ENCODE peak calls at places on chromosomes 13 and 19, in ten cellular contexts. X is AG08396; F is stimulated activated CD4-positive, alpha-beta T cell treated with anti-CD3 and anti-CD28 coated beads, Interleukin-4, amount 100 ng/mL, for 4 hours; I is immature natural killer cell; H is NCI-H2029; K is caudate nucleus; E is HTR-8/SVneo; A is neuronal stem cell; Y is vagina; T is WTC11. D is an unnamed sample.
A peak's percentile ranks its signal among the peaks of the same experiment; 100 is the strongest.

GRCh38 chr19:57103573-57104277 is 16.1 kb upstream of the USP29 start:
- DNase-seq in X (peak; percentile 84), F (peak; percentile 46), I (peak; percentile 58), H (peak; percentile 4), K (peak; percentile 27), E (peak; percentile 65), A (peak; percentile 52), Y (no peak), T (peak; percentile 63), D (peak; percentile 64)

GRCh38 chr19:812049-812816 is 9.5 kb downstream of the PLPPR3 start:
- DNase-seq in X (peak; percentile 27), F (no peak), I (no peak), H (no peak), K (no peak), E (no peak), A (no peak), Y (no peak), T (no peak), D (no peak)

GRCh38 chr19:1449467-1450442 is at the start of gene APC2:
- DNase-seq in X (peak; percentile 95), F (no peak), I (no peak), H (no peak), K (peak; percentile 77), E (no peak), A (peak; percentile 82), Y (no peak), T (peak; percentile 86), D (peak; percentile 38)

GRCh38 chr19:46714523-46715106 is 2.3 kb downstream of the PRKD2 start:
- DNase-seq in X (no peak), F (peak; percentile 71), I (peak; percentile 63), H (peak; percentile 82), K (no peak), E (no peak), A (no peak), Y (no peak), T (no peak), D (no peak)

GRCh38 chr13:110186221-110186838 is 120.6 kb downstream of the COL4A1 start:
- DNase-seq in X (no peak), F (no peak), I (no peak), H (no peak), K (no peak), E (no peak), A (no peak), Y (no peak), T (no peak), D (no peak)

GRCh38 chr13:50414640-50415039 is 399.4 kb downstream of the KCNRG start:
- DNase-seq in X (no peak), F (no peak), I (no peak), H (no peak), K (no peak), E (no peak), A (no peak), Y (no peak), T (no peak), D (no peak)

GRCh38 chr13:45185286-45185685 is 15.6 kb downstream of the KCTD4 start:
- DNase-seq in X (no peak), F (no peak), I (no peak), H (no peak), K (no peak), E (no peak), A (no peak), Y (no peak), T (no peak), D (no peak)

GRCh38 chr13:73983109-73983508 is 151.1 kb downstream of the KLF12 start:
- DNase-seq in X (no peak), F (no peak), I (no peak), H (no peak), K (no peak), E (no peak), A (no peak), Y (no peak), T (no peak), D (no peak)

GRCh38 chr13:33483471-33483870 is 197.9 kb upstream of the STARD13 start:
- DNase-seq in X (no peak), F (no peak), I (no peak), H (no peak), K (no peak), E (peak; percentile 24), A (no peak), Y (no peak), T (no peak), D (no peak)

GRCh38 chr13:93547886-93548285 is 321.3 kb downstream of the GPC6 start:
- DNase-seq in X (no peak), F (no peak), I (no peak), H (no peak), K (no peak), E (no peak), A (no peak), Y (no peak), T (no peak), D (no peak)

GRCh38 chr19:7926021-7926726 is at the start of gene CTXN1:
- DNase-seq in X (peak; percentile 90), F (peak; percentile 72), I (peak; percentile 71), H (peak; percentile 31), K (peak; percentile 16), E (no peak), A (peak; percentile 72), Y (no peak), T (peak; percentile 80), D (no peak)

GRCh38 chr19:15268192-15268927 is 36.1 kb upstream of the EPHX3 start:
- DNase-seq in X (no peak), F (no peak), I (no peak), H (no peak), K (no peak), E (no peak), A (no peak), Y (no peak), T (no peak), D (no peak)

GRCh38 chr13:74061939-74062595 is 72.1 kb downstream of the KLF12 start:
- DNase-seq in X (no peak), F (no peak), I (peak; percentile 9), H (no peak), K (no peak), E (no peak), A (no peak), Y (no peak), T (no peak), D (no peak)

GRCh38 chr13:110150384-110151091 is 156.4 kb downstream of the COL4A1 start:
- DNase-seq in X (peak; percentile 51), F (no peak), I (no peak), H (no peak), K (no peak), E (no peak), A (no peak), Y (no peak), T (no peak), D (no peak)